ENCODE peak calls at places on chromosomes 6 and 20, in seven cellular contexts. One of them, this sample, is unnamed.

GRCh38 chr6:64224819-64225218 is 589.2 kb downstream of the PHF3 start:
- DNase-seq in A549: no peak
- DNase-seq in fibroblast of lung: no peak
- DNase-seq in astrocyte: no peak
- DNase-seq in body of pancreas: peak
- DNase-seq in pancreas: peak
- DNase-seq in left lung: no peak
- DNase-seq in this sample: no peak

GRCh38 chr6:155171109-155171746 is 92.6 kb upstream of the CLDN20 start:
- DNase-seq in A549: peak
- DNase-seq in fibroblast of lung: peak
- DNase-seq in astrocyte: peak
- DNase-seq in body of pancreas: peak
- DNase-seq in pancreas: no peak
- DNase-seq in left lung: no peak
- DNase-seq in this sample: no peak

GRCh38 chr6:159761135-159761872 is 541 bp upstream of the ACAT2 start:
- DNase-seq in A549: no peak
- DNase-seq in fibroblast of lung: peak
- DNase-seq in astrocyte: no peak
- DNase-seq in body of pancreas: peak
- DNase-seq in pancreas: peak
- DNase-seq in left lung: peak
- DNase-seq in this sample: no peak

GRCh38 chr6:20564777-20565176 is 30.5 kb downstream of the CDKAL1 start:
- DNase-seq in A549: no peak
- DNase-seq in fibroblast of lung: no peak
- DNase-seq in astrocyte: no peak
- DNase-seq in body of pancreas: no peak
- DNase-seq in pancreas: no peak
- DNase-seq in left lung: no peak
- DNase-seq in this sample: no peak

GRCh38 chr20:46914789-46915359 is 20.2 kb downstream of the EYA2 start:
- DNase-seq in A549: no peak
- DNase-seq in fibroblast of lung: no peak
- DNase-seq in astrocyte: no peak
- DNase-seq in body of pancreas: peak
- DNase-seq in pancreas: no peak
- DNase-seq in left lung: no peak
- DNase-seq in this sample: no peak

GRCh38 chr20:2124632-2125131 is 23.1 kb downstream of the STK35 start:
- DNase-seq in A549: no peak
- DNase-seq in fibroblast of lung: no peak
- DNase-seq in astrocyte: no peak
- DNase-seq in body of pancreas: no peak
- DNase-seq in pancreas: no peak
- DNase-seq in left lung: no peak
- DNase-seq in this sample: no peak

GRCh38 chr6:44462797-44463770 is 75.6 kb downstream of the CDC5L start:
- DNase-seq in A549: no peak
- DNase-seq in fibroblast of lung: peak
- DNase-seq in astrocyte: peak
- DNase-seq in body of pancreas: no peak
- DNase-seq in pancreas: no peak
- DNase-seq in left lung: no peak
- DNase-seq in this sample: no peak

GRCh38 chr6:1015819-1016218 is 296.1 kb upstream of the FOXQ1 start:
- DNase-seq in A549: peak
- DNase-seq in fibroblast of lung: no peak
- DNase-seq in astrocyte: no peak
- DNase-seq in body of pancreas: peak
- DNase-seq in pancreas: no peak
- DNase-seq in left lung: no peak
- DNase-seq in this sample: peak

GRCh38 chr6:52984247-52984646 is 10.8 kb downstream of the GSTA4 start:
- DNase-seq in A549: no peak
- DNase-seq in fibroblast of lung: peak
- DNase-seq in astrocyte: peak
- DNase-seq in body of pancreas: no peak
- DNase-seq in pancreas: no peak
- DNase-seq in left lung: no peak
- DNase-seq in this sample: no peak

GRCh38 chr6:7996538-7997225 is 67.5 kb downstream of the BLOC1S5 start:
- DNase-seq in A549: no peak
- DNase-seq in fibroblast of lung: peak
- DNase-seq in astrocyte: peak
- DNase-seq in body of pancreas: no peak
- DNase-seq in pancreas: no peak
- DNase-seq in left lung: no peak
- DNase-seq in this sample: no peak

GRCh38 chr20:3843490-3843889 is 3.1 kb upstream of the MAVS start:
- DNase-seq in A549: peak
- DNase-seq in fibroblast of lung: peak
- DNase-seq in astrocyte: peak
- DNase-seq in body of pancreas: no peak
- DNase-seq in pancreas: no peak
- DNase-seq in left lung: peak
- DNase-seq in this sample: no peak

GRCh38 chr6:125197795-125198269 is 44.3 kb downstream of the TPD52L1 start:
- DNase-seq in A549: peak
- DNase-seq in fibroblast of lung: peak
- DNase-seq in astrocyte: peak
- DNase-seq in body of pancreas: peak
- DNase-seq in pancreas: peak
- DNase-seq in left lung: no peak
- DNase-seq in this sample: peak

GRCh38 chr6:52598123-52598823 is 21.4 kb upstream of the TRAM2 start:
- DNase-seq in A549: peak
- DNase-seq in fibroblast of lung: peak
- DNase-seq in astrocyte: peak
- DNase-seq in body of pancreas: peak
- DNase-seq in pancreas: peak
- DNase-seq in left lung: no peak
- DNase-seq in this sample: no peak

GRCh38 chr6:170152111-170152926 is 138.6 kb downstream of the DLL1 start:
- DNase-seq in A549: no peak
- DNase-seq in fibroblast of lung: peak
- DNase-seq in astrocyte: peak
- DNase-seq in body of pancreas: peak
- DNase-seq in pancreas: peak
- DNase-seq in left lung: peak
- DNase-seq in this sample: no peak

GRCh38 chr6:121305957-121306607 is 28.2 kb downstream of the TBC1D32 start:
- DNase-seq in A549: peak
- DNase-seq in fibroblast of lung: peak
- DNase-seq in astrocyte: peak
- DNase-seq in body of pancreas: no peak
- DNase-seq in pancreas: no peak
- DNase-seq in left lung: no peak
- DNase-seq in this sample: peak

GRCh38 chr6:20933057-20933792 is 399.0 kb downstream of the CDKAL1 start:
- DNase-seq in A549: peak
- DNase-seq in fibroblast of lung: no peak
- DNase-seq in astrocyte: no peak
- DNase-seq in body of pancreas: no peak
- DNase-seq in pancreas: no peak
- DNase-seq in left lung: no peak
- DNase-seq in this sample: peak

GRCh38 chr20:63084563-63084927 is 77.8 kb upstream of the BHLHE23 start:
- DNase-seq in A549: no peak
- DNase-seq in fibroblast of lung: no peak
- DNase-seq in astrocyte: no peak
- DNase-seq in body of pancreas: no peak
- DNase-seq in pancreas: peak
- DNase-seq in left lung: peak
- DNase-seq in this sample: no peak

GRCh38 chr20:956330-956951 is 40.3 kb upstream of the ANGPT4 start:
- DNase-seq in A549: peak
- DNase-seq in fibroblast of lung: peak
- DNase-seq in astrocyte: peak
- DNase-seq in body of pancreas: peak
- DNase-seq in pancreas: peak
- DNase-seq in left lung: peak
- DNase-seq in this sample: no peak

GRCh38 chr6:43334466-43335095 is 26.0 kb upstream of the CRIP3 start:
- DNase-seq in A549: peak
- DNase-seq in fibroblast of lung: peak
- DNase-seq in astrocyte: peak
- DNase-seq in body of pancreas: peak
- DNase-seq in pancreas: no peak
- DNase-seq in left lung: no peak
- DNase-seq in this sample: peak

GRCh38 chr6:134720353-134721094 is 229.4 kb downstream of the ALDH8A1 start:
- DNase-seq in A549: no peak
- DNase-seq in fibroblast of lung: no peak
- DNase-seq in astrocyte: no peak
- DNase-seq in body of pancreas: peak
- DNase-seq in pancreas: no peak
- DNase-seq in left lung: no peak
- DNase-seq in this sample: no peak

GRCh38 chr20:25036331-25036936 is 21.5 kb downstream of the ACSS1 start:
- DNase-seq in A549: no peak
- DNase-seq in fibroblast of lung: no peak
- DNase-seq in astrocyte: no peak
- DNase-seq in body of pancreas: no peak
- DNase-seq in pancreas: no peak
- DNase-seq in left lung: no peak
- DNase-seq in this sample: no peak

DNA sequence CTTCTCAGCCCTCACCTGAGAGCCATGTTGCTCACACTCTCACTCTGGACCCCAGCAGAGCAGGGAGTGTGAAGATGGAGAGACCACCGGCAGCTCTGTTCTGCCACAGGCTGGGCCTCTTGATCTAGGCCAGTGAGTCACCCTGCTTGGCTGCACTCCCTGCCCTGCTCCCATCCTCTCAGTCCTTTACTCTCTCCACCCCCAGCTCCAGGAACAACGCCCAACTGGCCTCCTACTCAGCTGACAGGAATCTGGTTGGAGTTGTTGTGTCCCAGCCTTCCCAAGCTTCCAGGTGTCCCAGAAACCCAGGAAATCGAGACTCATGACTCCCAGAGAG is at the start of gene PSORS1C1:
- DNase-seq in A549: peak
- DNase-seq in fibroblast of lung: peak
- DNase-seq in astrocyte: peak
- DNase-seq in body of pancreas: peak
- DNase-seq in pancreas: peak
- DNase-seq in left lung: peak
- DNase-seq in this sample: no peak
- H3K4me3 ChIP-seq in A549: peak
- H3K4me3 ChIP-seq in fibroblast of lung: peak
- H3K4me3 ChIP-seq in astrocyte: peak
- H3K4me3 ChIP-seq in body of pancreas: no peak
- H3K4me3 ChIP-seq in pancreas: no peak
- H3K4me3 ChIP-seq in left lung: no peak
- H3K4me3 ChIP-seq in this sample: no peak

GRCh38 chr6:105111093-105111492 is 68.7 kb downstream of the POPDC3 start:
- DNase-seq in A549: no peak
- DNase-seq in fibroblast of lung: no peak
- DNase-seq in astrocyte: no peak
- DNase-seq in body of pancreas: no peak
- DNase-seq in pancreas: no peak
- DNase-seq in left lung: no peak
- DNase-seq in this sample: no peak

GRCh38 chr6:105113422-105113821 is 66.4 kb downstream of the POPDC3 start:
- DNase-seq in A549: no peak
- DNase-seq in fibroblast of lung: no peak
- DNase-seq in astrocyte: no peak
- DNase-seq in body of pancreas: no peak
- DNase-seq in pancreas: no peak
- DNase-seq in left lung: no peak
- DNase-seq in this sample: no peak

GRCh38 chr6:105109955-105110650 is 69.7 kb downstream of the POPDC3 start:
- DNase-seq in A549: no peak
- DNase-seq in fibroblast of lung: no peak
- DNase-seq in astrocyte: no peak
- DNase-seq in body of pancreas: no peak
- DNase-seq in pancreas: no peak
- DNase-seq in left lung: no peak
- DNase-seq in this sample: no peak

GRCh38 chr6:105111871-105112270 is 67.9 kb downstream of the POPDC3 start:
- DNase-seq in A549: no peak
- DNase-seq in fibroblast of lung: no peak
- DNase-seq in astrocyte: no peak
- DNase-seq in body of pancreas: no peak
- DNase-seq in pancreas: no peak
- DNase-seq in left lung: no peak
- DNase-seq in this sample: no peak

GRCh38 chr6:105112577-105112976 is 67.2 kb downstream of the POPDC3 start:
- DNase-seq in A549: no peak
- DNase-seq in fibroblast of lung: no peak
- DNase-seq in astrocyte: no peak
- DNase-seq in body of pancreas: no peak
- DNase-seq in pancreas: no peak
- DNase-seq in left lung: no peak
- DNase-seq in this sample: no peak
- TF ChIP-seq CTCF in A549: no peak
- TF ChIP-seq CTCF in fibroblast of lung: no peak
- TF ChIP-seq CTCF in astrocyte: no peak
- TF ChIP-seq CTCF in body of pancreas: no peak
- TF ChIP-seq CTCF in pancreas: no peak
- TF ChIP-seq CTCF in left lung: no peak
- TF ChIP-seq CTCF in this sample: no peak

GRCh38 chr6:35299674-35300073 is 2.1 kb downstream of the DEF6 start:
- DNase-seq in A549: no peak
- DNase-seq in fibroblast of lung: no peak
- DNase-seq in astrocyte: no peak
- DNase-seq in body of pancreas: peak
- DNase-seq in pancreas: no peak
- DNase-seq in left lung: no peak
- DNase-seq in this sample: no peak
- H3K4me3 ChIP-seq in A549: no peak
- H3K4me3 ChIP-seq in fibroblast of lung: no peak
- H3K4me3 ChIP-seq in astrocyte: no peak
- H3K4me3 ChIP-seq in body of pancreas: no peak
- H3K4me3 ChIP-seq in pancreas: no peak
- H3K4me3 ChIP-seq in left lung: no peak
- H3K4me3 ChIP-seq in this sample: no peak

GRCh38 chr6:47349931-47350330 is 40.2 kb upstream of the TNFRSF21 start:
- DNase-seq in A549: no peak
- DNase-seq in fibroblast of lung: no peak
- DNase-seq in astrocyte: no peak
- DNase-seq in body of pancreas: no peak
- DNase-seq in pancreas: no peak
- DNase-seq in left lung: no peak
- DNase-seq in this sample: no peak

GRCh38 chr6:47353822-47354221 is 44.1 kb upstream of the TNFRSF21 start:
- DNase-seq in A549: no peak
- DNase-seq in fibroblast of lung: no peak
- DNase-seq in astrocyte: no peak
- DNase-seq in body of pancreas: no peak
- DNase-seq in pancreas: no peak
- DNase-seq in left lung: no peak
- DNase-seq in this sample: no peak

GRCh38 chr6:47352966-47353365 is 43.3 kb upstream of the TNFRSF21 start:
- DNase-seq in A549: no peak
- DNase-seq in fibroblast of lung: no peak
- DNase-seq in astrocyte: no peak
- DNase-seq in body of pancreas: no peak
- DNase-seq in pancreas: no peak
- DNase-seq in left lung: no peak
- DNase-seq in this sample: no peak

GRCh38 chr6:47355496-47355895 is 45.8 kb upstream of the TNFRSF21 start:
- DNase-seq in A549: no peak
- DNase-seq in fibroblast of lung: no peak
- DNase-seq in astrocyte: no peak
- DNase-seq in body of pancreas: no peak
- DNase-seq in pancreas: no peak
- DNase-seq in left lung: no peak
- DNase-seq in this sample: no peak

GRCh38 chr6:47352169-47352568 is 42.5 kb upstream of the TNFRSF21 start:
- DNase-seq in A549: peak
- DNase-seq in fibroblast of lung: no peak
- DNase-seq in astrocyte: no peak
- DNase-seq in body of pancreas: no peak
- DNase-seq in pancreas: no peak
- DNase-seq in left lung: no peak
- DNase-seq in this sample: no peak
- TF ChIP-seq CTCF in A549: no peak
- TF ChIP-seq CTCF in fibroblast of lung: peak
- TF ChIP-seq CTCF in astrocyte: no peak
- TF ChIP-seq CTCF in body of pancreas: no peak
- TF ChIP-seq CTCF in pancreas: no peak
- TF ChIP-seq CTCF in left lung: no peak
- TF ChIP-seq CTCF in this sample: peak